ENCODE peak calls at places on chromosomes 16 and 17, in four cellular contexts. W, G, M and T are unnamed samples.

GRCh38 chr17:145671-146541 is 8.5 kb downstream of the SCGB1C2 start:
- DNase-seq in M (no peak), G (peak; percentile 2), W (no peak), T (no peak)

GRCh38 chr16:29738514-29738913 is 7.3 kb downstream of the C16orf54 start:
- DNase-seq in M (no peak), W (no peak), G (no peak), T (no peak)

GRCh38 chr17:70307430-70307829 is 138.1 kb downstream of the KCNJ2 start:
- DNase-seq in G (no peak), M (no peak), W (peak; percentile 22), T (no peak)

GRCh38 chr16:48082516-48082915 is 73.3 kb downstream of the ABCC12 start:
- DNase-seq in W (peak; percentile 21), M (peak; percentile 42), G (no peak), T (no peak)

GRCh38 chr17:794876-795275 is 12.7 kb downstream of the MRM3 start:
- DNase-seq in W (peak; percentile 82), M (peak; percentile 68), G (peak; percentile 92), T (peak; percentile 58)

GRCh38 chr17:64154321-64155089 is 24.6 kb upstream of the ERN1 start:
- DNase-seq in M (no peak), G (no peak), W (no peak), T (no peak)

GRCh38 chr16:51431517-51432241 is 280.6 kb upstream of the SALL1 start:
- DNase-seq in G (no peak), W (peak; percentile 97), M (peak; percentile 99), T (peak; percentile 95)

GRCh38 chr17:69913241-69914015 is 161.6 kb upstream of the KCNJ16 start:
- DNase-seq in W (peak; percentile 45), G (no peak), M (no peak), T (no peak)

GRCh38 chr17:39928868-39929651 is 1.5 kb downstream of the LRRC3C start:
- DNase-seq in W (peak; percentile 89), G (no peak), M (peak; percentile 92), T (peak; percentile 66)

GRCh38 chr17:56887552-56888467 is 26.0 kb downstream of the TRIM25 start:
- DNase-seq in G (no peak), W (peak; percentile 14), M (no peak), T (no peak)

GRCh38 chr17:77528516-77529327 is 388.0 kb downstream of the SEC14L1 start:
- DNase-seq in M (no peak), G (peak; percentile 73), W (no peak), T (no peak)
- TF ChIP-seq CTCF in M (no peak), G (no peak), W (no peak), T (no peak)

GRCh38 chr16:83953796-83954576 is 946 bp downstream of the OSGIN1 start:
- DNase-seq in W (peak; percentile 23), G (no peak), M (peak; percentile 30), T (peak; percentile 61)

GRCh38 chr16:83955218-83956130 is 2.4 kb downstream of the OSGIN1 start:
- DNase-seq in W (peak; percentile 52), G (no peak), M (no peak), T (no peak)

GRCh38 chr16:83952940-83953795 is at the start of gene OSGIN1:
- DNase-seq in W (peak; percentile 96), M (peak; percentile 92), G (peak; percentile 30), T (peak; percentile 97)

GRCh38 chr16:83956336-83957289 is 3.6 kb downstream of the OSGIN1 start:
- DNase-seq in M (peak; percentile 65), W (peak; percentile 80), G (peak; percentile 83), T (peak; percentile 81)

GRCh38 chr16:83954577-83955016 is 1.6 kb downstream of the OSGIN1 start:
- DNase-seq in G (no peak), W (peak; percentile 33), M (peak; percentile 48), T (peak; percentile 35)
- TF ChIP-seq CTCF in G (no peak), W (no peak), M (no peak), T (no peak)

GRCh38 chr16:67943619-67944503 is at the start of gene LCAT:
- DNase-seq in W (peak; percentile 56), G (peak; percentile 61), M (no peak), T (no peak)
- TF ChIP-seq CTCF in W (no peak), G (no peak), M (no peak), T (no peak)

DNA sequence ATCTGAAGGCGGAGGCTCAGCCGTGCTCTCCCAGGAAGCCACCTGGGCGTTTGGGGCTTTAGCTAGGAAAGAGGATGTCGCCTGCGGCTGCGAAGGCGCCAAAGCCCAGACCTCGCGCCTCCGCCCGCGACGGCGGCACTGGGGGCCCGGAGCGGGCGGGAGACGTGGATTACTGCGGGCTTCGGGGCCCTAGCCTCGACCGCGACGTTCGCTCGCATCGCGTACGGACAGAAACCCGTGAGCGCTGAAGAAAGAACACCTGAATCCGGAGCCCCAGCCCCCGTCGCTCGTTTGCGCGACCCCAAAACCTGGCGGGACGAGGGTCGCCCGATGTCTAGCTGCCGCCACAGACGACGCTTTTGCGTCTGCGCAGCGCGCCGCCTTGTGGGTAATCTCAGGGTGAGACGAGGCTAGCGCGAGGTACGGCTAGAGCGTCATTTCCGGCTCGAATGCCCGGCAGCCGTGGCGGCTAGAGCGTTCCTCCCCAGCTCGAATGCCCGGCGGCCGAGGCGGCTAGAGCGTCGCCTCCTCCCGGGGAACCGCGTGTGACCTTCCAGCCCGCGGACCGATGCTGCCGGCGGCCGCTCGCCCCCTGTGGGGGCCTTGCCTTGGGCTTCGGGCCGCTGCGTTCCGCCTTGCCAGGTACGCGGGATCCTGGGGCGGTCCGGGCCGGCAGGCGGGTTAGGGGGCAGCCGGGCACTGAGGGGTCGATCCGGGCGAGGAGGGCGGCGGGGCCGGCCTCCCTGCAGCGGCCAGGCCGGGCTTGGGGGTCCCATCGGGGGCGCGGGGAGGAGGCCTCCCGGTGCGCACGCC is at the start of gene MRPL12:
- DNase-seq in W (peak; percentile 92), M (peak; percentile 88), G (peak; percentile 97), T (peak; percentile 90)
- TF ChIP-seq CTCF in W (no peak), M (peak; percentile 73), G (peak; percentile 50), T (no peak)

DNA sequence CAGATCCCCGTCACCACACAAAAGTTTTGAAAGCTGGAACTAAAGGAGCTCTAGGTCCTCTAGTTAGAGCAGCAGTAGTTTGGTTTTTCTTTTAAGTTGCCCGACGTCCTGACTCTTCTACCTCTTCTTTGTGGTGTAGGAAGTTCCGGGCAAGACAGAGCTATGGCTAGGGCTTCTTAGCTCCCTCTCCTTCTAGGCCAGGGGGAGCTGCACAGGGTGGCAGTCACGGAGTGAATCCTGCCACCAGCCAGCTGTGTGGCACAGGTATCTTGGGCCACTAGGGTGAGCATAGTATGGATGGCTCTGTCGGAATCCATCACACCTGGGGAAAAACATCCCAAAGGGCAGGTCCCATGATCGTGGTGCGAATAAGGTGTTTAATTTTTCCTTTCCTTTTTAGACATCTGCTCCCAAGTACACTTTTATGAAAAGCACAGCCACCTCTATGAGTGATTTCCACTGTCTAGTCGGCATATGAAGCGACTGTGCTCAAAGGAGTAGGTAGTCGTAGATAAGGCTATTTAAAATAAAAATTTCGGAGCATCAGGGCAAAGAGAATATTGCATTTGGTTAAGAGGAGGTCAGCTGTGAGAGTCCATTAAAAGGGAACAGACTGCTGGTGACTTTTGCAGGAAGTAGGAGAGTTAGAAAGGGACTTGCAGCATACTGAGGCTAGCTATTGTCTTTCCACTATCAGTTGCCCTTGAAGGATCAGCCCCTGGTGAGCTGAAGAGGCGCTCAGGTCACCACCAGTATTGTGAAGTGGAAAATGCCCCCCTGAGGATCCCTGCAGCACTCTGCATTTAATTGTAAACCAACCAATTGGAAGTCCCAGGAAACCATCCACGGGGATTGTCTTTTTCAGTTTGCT is 2.1 kb downstream of the PRKCA start:
- DNase-seq in W (peak; percentile 39), G (no peak), M (no peak), T (peak; percentile 36)
- TF ChIP-seq CTCF in W (no peak), G (no peak), M (no peak), T (no peak)

DNA sequence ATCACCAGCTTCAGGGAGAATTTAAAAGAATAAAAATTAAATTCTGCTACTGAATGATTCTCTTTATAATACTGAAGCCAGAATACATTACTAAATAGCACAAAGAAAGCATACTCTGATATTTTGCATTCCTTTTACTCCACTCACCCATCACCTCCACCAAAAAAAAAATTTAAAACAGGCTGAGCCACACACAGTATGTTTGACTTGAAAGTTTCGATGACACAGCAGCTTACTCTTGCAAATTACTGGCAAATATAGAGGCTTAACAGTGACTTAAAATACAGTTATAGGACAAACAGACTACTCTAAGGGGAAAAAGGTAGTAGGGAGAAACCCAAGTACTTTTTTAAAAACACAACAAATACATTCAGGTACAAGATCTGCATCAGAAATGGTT is 39.2 kb downstream of the GPATCH8 start:
- DNase-seq in W (no peak), M (peak; percentile 36), G (no peak), T (no peak)
- TF ChIP-seq CTCF in W (no peak), M (no peak), G (no peak), T (no peak)